ENCODE peak calls at places on chromosomes 7 and 10, in five cellular contexts. X is psoas muscle, B is PC-9, S is progenitor cell of endocrine pancreas, G is body of pancreas. A is an unnamed sample.

GRCh38 chr10:128695326-128695725 is 569.1 kb upstream of the MKI67 start:
- DNase-seq in X (no peak), B (no peak), S (no peak), G (no peak), A (no peak)

GRCh38 chr10:49197171-49197570 is 9.0 kb upstream of the TMEM273 start:
- DNase-seq in X (no peak), B (no peak), S (no peak), G (no peak), A (no peak)

GRCh38 chr7:139133335-139134139 is 24.0 kb upstream of the ZC3HAV1 start:
- DNase-seq in X (peak), B (peak), S (peak), G (peak), A (peak)

GRCh38 chr10:124354411-124355382 is 64.0 kb downstream of the OAT start:
- DNase-seq in X (peak), B (no peak), S (no peak), G (no peak), A (peak)

GRCh38 chr10:104862-105565 is 30.2 kb upstream of the ZMYND11 start:
- DNase-seq in X (no peak), B (no peak), S (no peak), G (peak), A (no peak)

GRCh38 chr10:132369636-132370185 is 27.3 kb upstream of the PWWP2B start:
- DNase-seq in X (no peak), B (no peak), S (no peak), G (no peak), A (no peak)

GRCh38 chr10:125023269-125023668 is 81.3 kb downstream of the ZRANB1 start:
- DNase-seq in X (peak), B (no peak), S (no peak), G (peak), A (no peak)

GRCh38 chr7:29435167-29435566 is 128.5 kb upstream of the PRR15 start:
- DNase-seq in X (no peak), B (no peak), S (no peak), G (no peak), A (no peak)

GRCh38 chr7:17236161-17236560 is 62.3 kb upstream of the AHR start:
- DNase-seq in X (no peak), B (no peak), S (no peak), G (no peak), A (no peak)

GRCh38 chr7:2196381-2197378 is 36.1 kb downstream of the MAD1L1 start:
- DNase-seq in X (no peak), B (no peak), S (no peak), G (no peak), A (no peak)

GRCh38 chr7:1858435-1859265 is 188.6 kb downstream of the ELFN1 start:
- DNase-seq in X (peak), B (no peak), S (no peak), G (no peak), A (no peak)

GRCh38 chr7:36281945-36282727 is 107.5 kb upstream of the ANLN start:
- DNase-seq in X (no peak), B (no peak), S (no peak), G (no peak), A (no peak)

GRCh38 chr10:122286872-122287271 is 15.8 kb downstream of the BTBD16 start:
- DNase-seq in X (peak), B (peak), S (no peak), G (no peak), A (no peak)

GRCh38 chr10:33422779-33423520 is 88.5 kb upstream of the NRP1 start:
- DNase-seq in X (no peak), B (no peak), S (no peak), G (peak), A (no peak)

GRCh38 chr7:50359995-50360925 is 55.7 kb downstream of the IKZF1 start:
- DNase-seq in X (no peak), B (no peak), S (no peak), G (no peak), A (no peak)

GRCh38 chr7:140059288-140060242 is 3.2 kb downstream of the PARP12 start:
- DNase-seq in X (no peak), B (peak), S (no peak), G (peak), A (peak)

GRCh38 chr7:132004528-132004927 is 448.1 kb upstream of the PODXL start:
- DNase-seq in X (no peak), B (no peak), S (no peak), G (no peak), A (no peak)

GRCh38 chr7:118053353-118053752 is 130.6 kb upstream of the LSM8 start:
- DNase-seq in X (no peak), B (no peak), S (no peak), G (no peak), A (peak)

GRCh38 chr10:102344067-102344466 is 51.4 kb upstream of the NFKB2 start:
- DNase-seq in X (no peak), B (no peak), S (no peak), G (no peak), A (no peak)

GRCh38 chr7:99248391-99249067 is 24.1 kb upstream of the MYH16 start:
- DNase-seq in X (no peak), B (no peak), S (no peak), G (no peak), A (no peak)
- TF ChIP-seq CTCF in X (no peak), B (no peak), S (no peak), G (no peak), A (no peak)

DNA sequence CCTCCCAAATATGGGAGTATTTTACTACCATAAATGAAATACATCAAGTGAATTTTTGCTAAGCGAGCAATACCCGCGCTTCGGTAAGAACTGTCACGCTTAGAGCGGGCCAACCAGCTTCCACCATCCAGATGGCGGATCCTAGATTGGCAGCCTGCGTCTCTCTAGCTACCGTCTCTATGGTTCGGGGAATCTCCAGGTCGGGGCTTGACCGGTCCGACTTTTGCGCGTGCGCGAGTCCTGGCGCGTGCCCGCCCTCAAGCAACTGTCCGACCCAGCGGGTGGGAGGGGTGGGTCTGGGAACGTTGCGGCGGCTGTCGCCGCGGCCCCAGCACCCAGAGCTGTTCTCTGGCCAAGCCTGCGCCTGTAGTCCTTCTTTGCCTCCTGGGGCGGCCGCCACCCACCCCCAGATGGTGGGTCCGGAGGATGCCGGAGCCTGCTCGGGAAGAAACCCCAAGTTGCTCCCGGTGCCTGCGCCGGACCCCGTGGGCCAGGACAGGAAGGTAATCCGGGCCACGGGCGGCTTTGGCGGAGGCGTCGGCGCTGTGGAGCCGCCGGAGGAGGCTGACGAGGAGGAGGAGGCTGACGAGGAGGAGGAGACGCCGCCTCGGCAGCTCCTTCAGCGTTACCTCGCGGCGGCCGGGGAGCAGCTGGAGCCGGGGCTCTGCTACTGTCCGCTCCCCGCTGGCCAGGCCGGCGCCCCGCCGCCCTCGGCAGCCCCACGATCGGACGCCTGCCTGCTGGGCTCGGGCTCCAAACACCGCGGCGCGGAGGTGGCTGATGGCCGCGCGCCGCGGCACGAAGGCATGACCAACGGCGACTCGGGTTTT is at the start of gene TBC1D12:
- DNase-seq in X (peak), B (peak), S (peak), G (peak), A (peak)
- TF ChIP-seq CTCF in X (no peak), B (no peak), S (no peak), G (no peak), A (no peak)

GRCh38 chr7:151009340-151010001 is 14.8 kb downstream of the ATG9B start:
- DNase-seq in X (no peak), B (no peak), S (no peak), G (no peak), A (no peak)

GRCh38 chr7:151010002-151010306 is 14.3 kb downstream of the ATG9B start:
- DNase-seq in X (no peak), B (no peak), S (no peak), G (no peak), A (no peak)

GRCh38 chr7:151007469-151007898 is 16.7 kb downstream of the NOS3 start:
- DNase-seq in X (no peak), B (peak), S (no peak), G (peak), A (no peak)

GRCh38 chr7:151008143-151008510 is 16.2 kb downstream of the ATG9B start:
- DNase-seq in X (no peak), B (peak), S (no peak), G (peak), A (no peak)

DNA sequence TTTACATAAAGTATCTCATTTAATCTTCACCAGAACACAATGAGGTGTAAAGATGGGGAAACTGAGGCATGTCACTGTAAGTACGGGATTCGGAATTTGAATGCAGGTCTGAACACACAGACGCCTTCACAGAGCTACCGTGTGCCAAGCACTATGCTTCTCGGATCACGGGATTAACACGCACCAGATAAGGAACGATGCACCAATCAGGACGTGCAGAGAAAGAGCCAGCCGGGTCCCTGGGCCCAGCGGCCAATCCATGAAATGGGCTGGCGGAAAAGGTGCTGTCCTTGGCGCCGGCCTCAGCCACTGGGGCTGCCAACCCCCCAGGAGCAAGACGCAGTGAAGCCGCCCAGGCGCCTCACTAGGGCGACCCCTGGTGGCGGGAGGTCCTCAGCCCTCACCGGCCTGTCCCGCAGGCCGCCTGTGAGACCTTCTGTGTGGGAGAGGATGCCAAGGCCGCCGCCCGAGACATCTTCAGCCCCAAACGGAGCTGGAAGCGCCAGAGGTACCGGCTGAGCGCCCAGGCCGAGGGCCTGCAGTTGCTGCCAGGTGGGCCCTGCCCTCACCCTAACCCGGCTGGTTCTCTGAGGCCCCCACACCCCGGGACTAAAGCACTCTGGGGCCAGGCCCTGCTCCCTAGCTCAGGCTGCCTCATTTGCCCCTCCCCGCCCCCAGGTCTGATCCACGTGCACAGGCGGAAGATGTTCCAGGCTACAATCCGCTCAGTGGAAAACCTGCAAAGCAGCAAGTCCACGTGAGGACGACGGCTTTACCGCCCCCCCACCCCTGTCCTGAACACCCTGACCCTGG is 15.6 kb downstream of the ATG9B start:
- DNase-seq in X (peak), B (peak), S (peak), G (peak), A (peak)
- TF ChIP-seq CTCF in X (peak), B (peak), S (peak), G (peak), A (peak)

GRCh38 chr7:129012641-129013040 is 42.3 kb downstream of the TNPO3 start:
- DNase-seq in X (no peak), B (no peak), S (no peak), G (no peak), A (no peak)

GRCh38 chr7:129008645-129009414 is 46.1 kb downstream of the TNPO3 start:
- DNase-seq in X (no peak), B (no peak), S (no peak), G (no peak), A (no peak)

GRCh38 chr7:129009437-129009836 is 45.5 kb downstream of the TNPO3 start:
- DNase-seq in X (no peak), B (no peak), S (no peak), G (no peak), A (no peak)

GRCh38 chr7:129013048-129013721 is 41.7 kb downstream of the TNPO3 start:
- DNase-seq in X (no peak), B (no peak), S (no peak), G (no peak), A (no peak)

DNA sequence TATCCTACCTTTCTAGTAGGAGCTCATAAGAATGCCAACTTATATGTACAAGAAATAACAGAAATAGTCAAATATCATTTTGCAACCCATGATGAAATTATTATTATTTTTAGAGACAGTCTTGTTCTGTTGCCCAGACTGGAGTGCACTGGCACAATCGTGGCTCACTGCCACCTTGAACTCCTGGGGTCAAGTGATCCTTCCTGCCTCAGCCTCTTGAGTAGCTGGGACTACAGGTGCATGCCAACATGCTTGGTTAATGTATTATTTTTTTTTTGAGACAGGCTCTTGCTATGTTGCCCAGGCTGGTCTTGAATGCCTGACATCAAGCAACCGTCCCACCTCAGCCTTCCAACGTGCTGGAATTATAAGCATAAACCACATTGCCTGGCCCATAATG is 44.8 kb downstream of the TNPO3 start:
- DNase-seq in X (no peak), B (no peak), S (no peak), G (no peak), A (no peak)
- TF ChIP-seq CTCF in X (no peak), B (no peak), S (no peak), G (no peak), A (no peak)

GRCh38 chr10:51073461-51074237 is 638 bp upstream of the PRKG1 start:
- DNase-seq in X (peak), B (no peak), S (peak), G (peak), A (peak)
- TF ChIP-seq CTCF in X (no peak), B (no peak), S (no peak), G (no peak), A (no peak)

DNA sequence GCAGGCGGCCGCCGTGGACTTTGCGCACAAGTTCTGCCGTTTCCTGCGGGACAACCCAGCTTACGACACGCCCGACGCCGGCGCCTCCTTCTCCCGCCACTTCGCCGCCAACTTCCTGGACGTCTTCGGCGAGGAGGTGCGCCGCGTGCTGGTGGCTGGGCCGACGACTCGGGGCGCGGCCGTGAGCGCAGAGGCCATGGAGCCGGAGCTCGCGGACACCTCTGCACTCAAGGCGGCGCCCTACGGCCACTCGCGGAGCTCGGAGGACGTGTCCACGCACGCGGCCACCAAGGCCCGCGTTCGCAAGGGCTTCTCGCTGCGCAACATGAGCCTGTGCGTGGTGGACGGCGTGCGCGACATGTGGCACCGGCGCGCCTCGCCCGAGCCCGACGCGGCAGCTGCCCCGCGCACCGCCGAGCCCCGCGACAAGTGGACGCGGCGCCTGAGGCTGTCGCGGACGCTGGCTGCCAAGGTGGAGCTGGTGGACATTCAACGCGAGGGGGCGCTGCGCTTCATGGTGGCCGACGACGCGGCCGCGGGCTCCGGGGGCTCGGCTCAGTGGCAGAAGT is 14.1 kb downstream of the SH2B2 start:
- DNase-seq in X (peak), B (no peak), S (no peak), G (no peak), A (no peak)
- TF ChIP-seq CTCF in X (peak), B (no peak), S (peak), G (no peak), A (no peak)

A was measured in Calu3.